ENCODE peak calls at places on chromosomes 1 and 21, in six cellular contexts. Q is H1, B is GM12878, D is K562, R is HCT116, A is HepG2. P is an unnamed sample.
A peak's percentile ranks its signal among the peaks of the same experiment; 100 is the strongest.

GRCh38 chr1:103424645-103425044 is 100.9 kb upstream of the RNPC3 start:
- DNase-seq in R (no peak), D (no peak), Q (no peak), A (no peak), B (no peak), P (no peak)

GRCh38 chr1:40706626-40707025 is 15.1 kb downstream of the NFYC start:
- DNase-seq in Q (no peak), B (no peak), A (no peak), D (no peak), R (no peak), P (no peak)

GRCh38 chr1:63713627-63714481 is 60.0 kb upstream of the ROR1 start:
- DNase-seq in R (peak; percentile 57), Q (no peak), B (no peak), D (no peak), A (no peak), P (peak; percentile 32)

GRCh38 chr1:112536561-112536960 is 27.8 kb downstream of the WNT2B start:
- DNase-seq in R (no peak), B (no peak), Q (no peak), D (no peak), A (no peak), P (no peak)

GRCh38 chr1:239606850-239607400 is 220.6 kb downstream of the CHRM3 start:
- DNase-seq in R (no peak), A (no peak), Q (no peak), B (no peak), D (no peak), P (no peak)

GRCh38 chr1:117466761-117467160 is 99.5 kb downstream of the MAN1A2 start:
- DNase-seq in R (no peak), A (no peak), B (no peak), Q (no peak), D (no peak), P (no peak)

GRCh38 chr1:203590559-203590958 is 36.1 kb upstream of the ATP2B4 start:
- DNase-seq in R (no peak), B (no peak), Q (no peak), D (no peak), A (no peak), P (no peak)

GRCh38 chr1:211734791-211735190 is 59.4 kb upstream of the NEK2 start:
- DNase-seq in D (no peak), B (no peak), A (no peak), R (no peak), Q (no peak), P (no peak)

GRCh38 chr1:163071381-163072255 is 2.5 kb downstream of the RGS4 start:
- DNase-seq in A (peak; percentile 30), R (peak; percentile 60), B (no peak), D (peak; percentile 61), Q (peak; percentile 3), P (peak; percentile 57)

GRCh38 chr21:43981871-43982210 is 30.3 kb upstream of the TRAPPC10 start:
- DNase-seq in R (no peak), B (no peak), Q (no peak), A (no peak), D (no peak), P (no peak)

GRCh38 chr1:219798283-219799030 is 129.9 kb downstream of the SLC30A10 start:
- DNase-seq in R (no peak), D (no peak), A (no peak), B (no peak), Q (no peak), P (no peak)

GRCh38 chr1:200962631-200963030 is 60.9 kb downstream of the KIF21B start:
- DNase-seq in A (no peak), D (no peak), Q (no peak), B (no peak), R (no peak), P (no peak)

GRCh38 chr1:62131093-62131725 is 63.4 kb upstream of the L1TD1 start:
- DNase-seq in B (no peak), A (peak; percentile 50), D (peak; percentile 58), Q (no peak), R (no peak), P (peak; percentile 85)

GRCh38 chr21:42469272-42469671 is 26.8 kb downstream of the RSPH1 start:
- DNase-seq in A (peak; percentile 16), D (no peak), R (no peak), Q (no peak), B (peak; percentile 77), P (no peak)

GRCh38 chr1:67377253-67377652 is 52.9 kb downstream of the SERBP1 start:
- DNase-seq in Q (no peak), D (no peak), B (no peak), R (no peak), A (no peak), P (no peak)

GRCh38 chr1:78092686-78093085 is 46.9 kb downstream of the GIPC2 start:
- DNase-seq in D (no peak), A (no peak), Q (no peak), R (peak; percentile 40), B (no peak), P (no peak)

GRCh38 chr1:94247146-94248094 is 10.0 kb upstream of the ARHGAP29 start:
- DNase-seq in D (peak; percentile 91), Q (no peak), B (no peak), R (peak; percentile 67), A (peak; percentile 57), P (no peak)

GRCh38 chr1:204418174-204419063 is 6.8 kb upstream of the PPP1R15B start:
- DNase-seq in B (no peak), A (no peak), D (no peak), R (no peak), Q (no peak), P (no peak)

GRCh38 chr21:30340714-30341573 is 3.5 kb upstream of the KRTAP27-1 start:
- DNase-seq in B (no peak), R (peak; percentile 3), D (peak; percentile 48), A (peak; percentile 3), Q (no peak), P (peak; percentile 46)

GRCh38 chr1:32393136-32393535 is 1.1 kb downstream of the BSDC1 start:
- DNase-seq in B (no peak), R (no peak), Q (no peak), D (no peak), A (peak; percentile 13), P (no peak)

GRCh38 chr1:5754817-5755551 is 237.2 kb downstream of the NPHP4 start:
- DNase-seq in D (no peak), B (no peak), A (no peak), Q (no peak), R (no peak), P (no peak)

GRCh38 chr21:33754493-33754892 is 112.2 kb downstream of the ITSN1 start:
- DNase-seq in R (no peak), B (no peak), Q (no peak), D (no peak), A (no peak), P (no peak)

GRCh38 chr1:20359451-20360330 is 69.0 kb downstream of the VWA5B1 start:
- DNase-seq in A (no peak), Q (no peak), B (no peak), D (no peak), R (peak; percentile 19), P (no peak)
- TF ChIP-seq ZNF274 in A (no peak), Q (no peak), B (no peak), D (no peak), R (no peak), P (no peak)

GRCh38 chr1:59151860-59152259 is 145.0 kb upstream of the FGGY start:
- DNase-seq in B (no peak), Q (no peak), R (no peak), D (no peak), A (no peak), P (no peak)

GRCh38 chr1:59154406-59154805 is 142.5 kb upstream of the FGGY start:
- DNase-seq in D (no peak), Q (no peak), B (no peak), R (no peak), A (no peak), P (no peak)

GRCh38 chr1:59151387-59151761 is 145.5 kb upstream of the FGGY start:
- DNase-seq in Q (no peak), R (no peak), A (no peak), D (no peak), B (no peak), P (no peak)

GRCh38 chr1:59149435-59149834 is 147.5 kb upstream of the FGGY start:
- DNase-seq in B (no peak), R (no peak), D (no peak), A (no peak), Q (no peak), P (no peak)

GRCh38 chr1:59150537-59151386 is 146.1 kb upstream of the FGGY start:
- DNase-seq in A (peak; percentile 44), R (peak; percentile 56), Q (no peak), B (peak; percentile 61), D (no peak), P (no peak)
- H3K4me3 ChIP-seq in A (no peak overlapping the region), R (peak overlapping the region; percentile 20), Q (no peak overlapping the region), B (peak overlapping the region; percentile 15), D (no peak overlapping the region), P (no peak overlapping the region)

GRCh38 chr1:17521946-17522612 is 17.4 kb upstream of the ARHGEF10L start:
- DNase-seq in R (no peak), D (peak; percentile 52), B (no peak), Q (no peak), A (no peak), P (no peak)
- H3K9ac ChIP-seq in R (no peak overlapping the region), D (peak overlapping the region; percentile 45), B (no peak overlapping the region), Q (no peak overlapping the region), A (no peak overlapping the region), P (no peak overlapping the region)

DNA sequence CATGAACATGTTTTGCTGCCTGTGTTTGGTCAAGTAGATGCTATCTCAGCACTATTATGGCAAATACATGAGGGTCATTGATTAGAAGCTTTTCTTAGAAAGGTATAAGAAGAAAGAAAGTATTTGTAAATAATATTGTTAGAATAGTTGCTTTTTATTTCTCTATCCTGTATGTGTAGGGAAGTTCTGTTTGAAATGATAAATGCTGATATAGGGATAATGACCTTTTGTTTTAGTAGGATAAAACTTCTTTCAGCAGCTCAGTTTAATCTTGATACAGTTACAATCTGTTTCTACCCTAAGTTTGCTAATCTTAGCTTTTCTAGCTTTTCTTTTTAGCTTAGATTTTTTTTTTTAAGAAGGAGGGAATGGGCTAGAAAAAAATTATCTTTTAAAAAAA is 63.3 kb downstream of the USP25 start:
- DNase-seq in A (no peak), B (no peak), Q (no peak), R (no peak), D (no peak), P (no peak)
- TF ChIP-seq ZNF274 in A (no peak), B (no peak), Q (no peak), R (no peak), D (no peak), P (no peak)